ENCODE peak calls at places on chromosome 9, in four cellular contexts. O is mesenchymal stem cell, Z is neuronal stem cell, P is H9. U is an unnamed sample.

GRCh38 chr9:135514342-135515082 is 6.7 kb upstream of the LCN1 start:
- DNase-seq in O (no peak), P (peak), Z (no peak), U (no peak)

GRCh38 chr9:79221084-79221483 is 350.7 kb upstream of the TLE4 start:
- DNase-seq in P (no peak), O (peak), Z (no peak), U (no peak)

GRCh38 chr9:12698293-12698692 is 5.1 kb downstream of the TYRP1 start:
- DNase-seq in Z (no peak), P (no peak), O (peak), U (no peak)

GRCh38 chr9:133738039-133738805 is at the start of gene SARDH:
- DNase-seq in O (peak), Z (peak), P (peak), U (peak)

GRCh38 chr9:135722365-135722764 is 20.4 kb downstream of the KCNT1 start:
- DNase-seq in P (no peak), O (no peak), Z (no peak), U (no peak)

GRCh38 chr9:36575411-36575882 is 2.8 kb downstream of the MELK start:
- DNase-seq in O (peak), Z (no peak), P (no peak), U (peak)

GRCh38 chr9:1938675-1939170 is 76.4 kb upstream of the SMARCA2 start:
- DNase-seq in O (no peak), Z (no peak), P (no peak), U (no peak)

GRCh38 chr9:6805532-6805931 is 47.8 kb downstream of the KDM4C start:
- DNase-seq in P (no peak), Z (no peak), O (peak), U (no peak)

GRCh38 chr9:16803648-16804047 is 66.8 kb downstream of the BNC2 start:
- DNase-seq in O (no peak), P (no peak), Z (no peak), U (no peak)

GRCh38 chr9:14344846-14345585 is 31.1 kb upstream of the NFIB start:
- DNase-seq in Z (no peak), O (no peak), P (peak), U (peak)

GRCh38 chr9:107214915-107215314 is 68.2 kb upstream of the RAD23B start:
- DNase-seq in O (no peak), Z (no peak), P (no peak), U (no peak)

GRCh38 chr9:132670359-132670815 is at the start of gene GTF3C4:
- DNase-seq in O (peak), P (no peak), Z (peak), U (no peak)

GRCh38 chr9:101376117-101376866 is 8.5 kb downstream of the BAAT start:
- DNase-seq in P (no peak), O (no peak), Z (no peak), U (no peak)

GRCh38 chr9:14585730-14586473 is 107.3 kb downstream of the ZDHHC21 start:
- DNase-seq in O (no peak), P (no peak), Z (no peak), U (no peak)

GRCh38 chr9:78239506-78239905 is 3.6 kb downstream of the CEP78 start:
- DNase-seq in O (no peak), Z (no peak), P (no peak), U (peak)

GRCh38 chr9:26949604-26950003 is 2.6 kb upstream of the PLAA start:
- DNase-seq in P (no peak), Z (no peak), O (no peak), U (peak)

GRCh38 chr9:14258156-14258555 is 55.8 kb downstream of the NFIB start:
- DNase-seq in Z (no peak), P (no peak), O (no peak), U (no peak)

GRCh38 chr9:10613413-10613812 is 611 bp upstream of the PTPRD start:
- DNase-seq in O (no peak), P (no peak), Z (no peak), U (no peak)

GRCh38 chr9:2017459-2018161 is 2.5 kb downstream of the SMARCA2 start:
- DNase-seq in P (peak), O (peak), Z (peak), U (peak)

GRCh38 chr9:21028476-21028875 is 3.0 kb downstream of the HACD4 start:
- DNase-seq in Z (no peak), O (peak), P (no peak), U (no peak)

GRCh38 chr9:87567566-87567965 is 69.9 kb downstream of the DAPK1 start:
- DNase-seq in Z (no peak), O (no peak), P (no peak), U (peak)

GRCh38 chr9:137843355-137843754 is 34.2 kb upstream of the CACNA1B start:
- DNase-seq in Z (no peak), P (no peak), O (no peak), U (no peak)

GRCh38 chr9:101977614-101978210 is 239.3 kb upstream of the GRIN3A start:
- DNase-seq in Z (no peak), P (no peak), O (peak), U (peak)

GRCh38 chr9:114321759-114322158 is 1.1 kb upstream of the ORM1 start:
- DNase-seq in Z (no peak), O (no peak), P (no peak), U (no peak)

GRCh38 chr9:37335238-37335637 is 87.3 kb upstream of the GRHPR start:
- DNase-seq in O (no peak), Z (no peak), P (no peak), U (no peak)

GRCh38 chr9:129145841-129146292 is 32.2 kb downstream of the IER5L start:
- DNase-seq in O (peak), P (peak), Z (peak), U (peak)

GRCh38 chr9:13857521-13857920 is 456.4 kb downstream of the NFIB start:
- DNase-seq in P (no peak), Z (no peak), O (no peak), U (no peak)

GRCh38 chr9:129964901-129965734 is 77.9 kb downstream of the FNBP1 start:
- DNase-seq in Z (peak), O (peak), P (no peak), U (peak)

GRCh38 chr9:70049236-70049635 is 5.6 kb downstream of the MAMDC2 start:
- DNase-seq in O (peak), P (no peak), Z (no peak), U (no peak)

GRCh38 chr9:133119461-133120342 is 1.3 kb downstream of the RALGDS start:
- DNase-seq in O (no peak), Z (no peak), P (no peak), U (no peak)

GRCh38 chr9:80555782-80556325 is 984.1 kb downstream of the TLE4 start:
- DNase-seq in O (no peak), Z (no peak), P (no peak), U (no peak)

GRCh38 chr9:36316629-36317317 is 58.5 kb upstream of the GNE start:
- DNase-seq in P (no peak), O (no peak), Z (no peak), U (no peak)

GRCh38 chr9:126149661-126150060 is 177.0 kb upstream of the MVB12B start:
- DNase-seq in Z (no peak), O (no peak), P (peak), U (peak)
- H3K18ac ChIP-seq in Z (no peak), O (no peak), P (no peak), U (no peak)

GRCh38 chr9:124291801-124292396 is 34.1 kb downstream of the NEK6 start:
- DNase-seq in Z (no peak), P (no peak), O (peak), U (no peak)

GRCh38 chr9:124290743-124291554 is 33.2 kb downstream of the NEK6 start:
- DNase-seq in Z (no peak), O (peak), P (no peak), U (no peak)

GRCh38 chr9:124286292-124286931 is 28.7 kb downstream of the NEK6 start:
- DNase-seq in O (peak), P (no peak), Z (no peak), U (no peak)

GRCh38 chr9:124292696-124293593 is 35.2 kb downstream of the NEK6 start:
- DNase-seq in O (no peak), Z (no peak), P (no peak), U (no peak)

GRCh38 chr9:124290053-124290581 is 32.4 kb downstream of the NEK6 start:
- DNase-seq in O (no peak), Z (no peak), P (no peak), U (no peak)
- H3K18ac ChIP-seq in O (peak), Z (peak), P (no peak), U (no peak)

GRCh38 chr9:121613009-121613766 is 38.2 kb upstream of the DAB2IP start:
- DNase-seq in O (peak), Z (no peak), P (no peak), U (peak)

GRCh38 chr9:121612511-121612998 is 38.9 kb upstream of the DAB2IP start:
- DNase-seq in O (peak), P (peak), Z (no peak), U (peak)

GRCh38 chr9:121607434-121608248 is 43.8 kb upstream of the DAB2IP start:
- DNase-seq in O (peak), Z (no peak), P (no peak), U (peak)

GRCh38 chr9:121609845-121610637 is 41.4 kb upstream of the DAB2IP start:
- DNase-seq in O (peak), P (no peak), Z (no peak), U (peak)

GRCh38 chr9:121610638-121610953 is 40.8 kb upstream of the DAB2IP start:
- DNase-seq in P (peak), O (no peak), Z (no peak), U (peak)
- H3K18ac ChIP-seq in P (no peak), O (no peak), Z (no peak), U (no peak)

GRCh38 chr9:105128908-105129307 is 115.5 kb upstream of the SLC44A1 start:
- DNase-seq in P (no peak), Z (no peak), O (no peak), U (no peak)
- H3K18ac ChIP-seq in P (no peak), Z (no peak), O (peak), U (no peak)

GRCh38 chr9:8730618-8731017 is 931.0 kb upstream of the DMAC1 start:
- DNase-seq in O (no peak), Z (no peak), P (no peak), U (peak)
- H3K18ac ChIP-seq in O (no peak), Z (no peak), P (peak), U (peak)